ENCODE peak calls at places on chromosome 22, in four cellular contexts. J is ovary, R is adrenal gland, C is tibial artery. U is an unnamed sample.

GRCh38 chr22:24305260-24305692 is 34.6 kb downstream of the SPECC1L start:
- DNase-seq in C (no peak), R (no peak), J (no peak), U (no peak)

GRCh38 chr22:31753005-31753633 is 700 bp upstream of the DEPDC5 start:
- DNase-seq in R (peak), C (peak), J (peak), U (peak)

GRCh38 chr22:23826510-23827350 is 12.1 kb downstream of the DERL3 start:
- DNase-seq in J (no peak), C (no peak), R (no peak), U (peak)

GRCh38 chr22:23829845-23830372 is 8.9 kb downstream of the DERL3 start:
- DNase-seq in J (no peak), R (no peak), C (no peak), U (peak)

GRCh38 chr22:20964090-20964798 is 2.8 kb upstream of the AIFM3 start:
- DNase-seq in R (no peak), J (no peak), C (no peak), U (no peak)

GRCh38 chr22:30398685-30399680 is 2.2 kb downstream of the SEC14L2 start:
- DNase-seq in C (no peak), R (no peak), J (no peak), U (no peak)

GRCh38 chr22:24070553-24070952 is 59.4 kb downstream of the CABIN1 start:
- DNase-seq in R (no peak), J (no peak), C (no peak), U (no peak)

GRCh38 chr22:23072911-23073491 is 2.7 kb downstream of the GNAZ start:
- DNase-seq in C (no peak), R (no peak), J (no peak), U (no peak)

GRCh38 chr22:31344369-31345330 is 1.5 kb downstream of the PATZ1 start:
- DNase-seq in C (peak), R (peak), J (peak), U (peak)

GRCh38 chr22:39349506-39349966 is 255 bp upstream of the SYNGR1 start:
- DNase-seq in R (peak), C (no peak), J (peak), U (peak)

GRCh38 chr22:22043296-22044078 is 60.9 kb upstream of the TOP3B start:
- DNase-seq in R (no peak), J (no peak), C (no peak), U (no peak)

GRCh38 chr22:23693979-23694680 is 3.3 kb downstream of the RGL4 start:
- DNase-seq in R (no peak), J (no peak), C (no peak), U (no peak)

GRCh38 chr22:21775061-21775460 is 39.5 kb upstream of the YPEL1 start:
- DNase-seq in R (no peak), C (no peak), J (no peak), U (peak)

GRCh38 chr22:29344137-29344536 is 28.6 kb upstream of the RASL10A start:
- DNase-seq in C (no peak), R (peak), J (peak), U (peak)

GRCh38 chr22:34111210-34111824 is 191.0 kb upstream of the LARGE1 start:
- DNase-seq in C (peak), J (peak), R (peak), U (peak)

GRCh38 chr22:25199726-25200520 is at the start of gene CRYBB3:
- DNase-seq in R (no peak), J (no peak), C (no peak), U (no peak)

GRCh38 chr22:19142394-19142793 is 2.1 kb downstream of the ESS2 start:
- DNase-seq in J (no peak), C (no peak), R (no peak), U (no peak)

GRCh38 chr22:19139974-19140373 is 4.5 kb downstream of the ESS2 start:
- DNase-seq in J (no peak), C (no peak), R (no peak), U (no peak)

GRCh38 chr22:19143967-19144400 is 467 bp downstream of the ESS2 start:
- DNase-seq in R (no peak), J (no peak), C (no peak), U (no peak)

GRCh38 chr22:19146215-19146968 is 1.9 kb upstream of the ESS2 start:
- DNase-seq in J (no peak), R (no peak), C (no peak), U (no peak)

GRCh38 chr22:19143212-19143611 is 1.2 kb downstream of the ESS2 start:
- DNase-seq in R (no peak), J (no peak), C (no peak), U (no peak)
- H3K4me3 ChIP-seq in R (peak), J (peak), C (no peak), U (peak)

DNA sequence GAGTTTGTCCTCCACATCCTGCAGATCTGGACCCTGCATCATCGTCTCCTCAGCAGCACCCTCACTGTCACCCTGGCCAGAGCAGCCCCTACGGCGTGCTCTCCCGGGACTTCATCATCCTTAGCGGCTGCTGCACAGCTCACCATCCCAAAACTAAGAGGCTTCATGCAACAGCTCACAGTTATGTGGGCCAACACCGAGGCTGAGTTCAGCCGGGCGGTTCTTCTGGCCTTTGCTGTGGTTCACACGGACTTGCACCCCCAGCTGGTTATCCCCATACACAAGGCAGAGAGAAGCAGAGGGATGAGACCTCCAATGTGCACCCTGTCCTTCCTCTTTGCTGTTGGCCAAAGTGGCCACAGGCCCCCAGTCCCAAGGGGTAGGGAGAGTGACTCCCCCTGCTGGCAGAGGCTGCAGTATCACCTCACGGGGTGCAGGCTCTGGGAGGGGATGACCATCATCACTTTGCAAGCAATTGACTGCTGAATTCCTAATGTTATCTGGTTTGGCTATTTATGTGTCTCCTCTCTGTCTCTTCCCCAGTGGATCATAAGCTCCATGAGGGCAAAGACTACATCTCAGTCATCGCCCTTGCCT is 276.8 kb downstream of the BRD1 start:
- DNase-seq in C (no peak), J (no peak), R (no peak), U (no peak)
- TF ChIP-seq CTCF in C (no peak), J (no peak), R (no peak), U (no peak)

GRCh38 chr22:19731361-19731725 is 8.0 kb downstream of the GP1BB start:
- DNase-seq in C (no peak), J (no peak), R (no peak), U (no peak)
- H3K4me3 ChIP-seq in C (no peak), J (no peak), R (no peak), U (no peak)

GRCh38 chr22:46660604-46661201 is 40.5 kb downstream of the GRAMD4 start:
- DNase-seq in R (peak), C (no peak), J (no peak), U (no peak)
- TF ChIP-seq CTCF in R (no peak), C (no peak), J (no peak), U (no peak)

GRCh38 chr22:37165940-37166674 is 16.4 kb upstream of the IL2RB start:
- DNase-seq in R (no peak), J (no peak), C (no peak), U (no peak)
- H3K4me3 ChIP-seq in R (no peak), J (no peak), C (no peak), U (no peak)

DNA sequence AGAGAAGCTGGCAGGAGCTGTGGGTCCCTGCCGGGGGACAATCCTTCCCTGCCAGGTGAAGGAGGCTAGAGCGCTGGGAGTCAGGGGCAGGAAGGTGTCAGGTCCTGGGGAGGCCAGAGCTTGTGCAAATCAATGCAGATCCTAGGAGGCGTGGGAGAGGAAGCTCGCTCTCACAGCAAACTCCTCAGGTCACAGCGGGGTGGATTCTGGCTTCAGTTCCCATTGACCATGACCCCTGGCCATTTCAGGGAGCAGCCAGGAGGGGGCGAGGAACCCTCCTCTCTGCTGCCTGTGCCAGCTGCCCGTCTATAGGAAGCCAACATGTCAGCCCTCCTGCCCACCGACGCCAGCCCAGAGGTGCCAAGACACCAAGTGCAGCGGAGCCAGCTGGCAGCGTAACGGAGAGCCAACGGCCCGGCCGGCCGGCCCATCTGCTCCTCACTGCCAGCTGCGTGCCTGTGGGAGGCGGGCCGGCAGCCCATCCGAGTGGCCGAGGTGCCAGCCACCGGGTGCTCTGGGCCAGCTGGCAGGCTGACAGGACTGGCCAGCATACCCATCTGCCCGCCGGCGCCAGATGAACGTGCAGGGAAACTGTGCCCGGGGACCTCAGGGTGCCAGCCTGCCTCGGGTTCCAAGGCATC is 374.9 kb downstream of the MIAT start:
- DNase-seq in R (no peak), C (peak), J (peak), U (no peak)
- TF ChIP-seq CTCF in R (no peak), C (peak), J (no peak), U (no peak)

GRCh38 chr22:50674606-50675552 is 2.3 kb downstream of the SHANK3 start:
- DNase-seq in R (no peak), J (no peak), C (no peak), U (peak)

GRCh38 chr22:50675553-50676199 is 3.1 kb downstream of the SHANK3 start:
- DNase-seq in R (no peak), C (no peak), J (no peak), U (no peak)

GRCh38 chr22:50676661-50677492 is 4.3 kb downstream of the SHANK3 start:
- DNase-seq in C (no peak), R (no peak), J (no peak), U (no peak)

GRCh38 chr22:50677493-50678217 is 5.0 kb downstream of the SHANK3 start:
- DNase-seq in C (no peak), J (no peak), R (no peak), U (no peak)

GRCh38 chr22:50676211-50676636 is 3.6 kb downstream of the SHANK3 start:
- DNase-seq in J (no peak), C (no peak), R (no peak), U (no peak)
- H3K4me3 ChIP-seq in J (no peak), C (peak), R (no peak), U (no peak)

DNA sequence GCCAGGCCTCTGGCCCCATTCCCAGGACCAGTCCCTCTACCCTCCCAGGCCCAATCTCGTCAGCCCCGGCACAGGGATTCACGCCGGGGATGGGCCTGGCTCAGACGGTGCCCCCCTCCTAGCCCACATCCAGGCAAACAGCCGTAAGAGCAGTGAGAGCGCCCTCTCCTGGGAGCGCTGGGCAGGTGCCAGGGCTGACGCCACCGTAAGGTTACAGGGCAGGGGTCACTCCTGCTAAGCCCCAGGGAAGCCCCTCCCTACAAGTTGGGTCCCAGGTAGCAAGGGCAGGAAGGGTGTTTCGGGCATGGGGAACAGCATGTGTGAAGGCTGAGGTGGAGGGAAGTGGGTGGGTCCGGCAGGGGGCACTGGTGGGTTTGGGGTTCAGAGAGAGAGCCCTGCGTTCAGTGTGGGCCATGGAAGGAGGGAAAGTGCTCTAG is 19.2 kb upstream of the PPARA start:
- DNase-seq in J (no peak), R (no peak), C (no peak), U (no peak)
- TF ChIP-seq CTCF in J (no peak), R (no peak), C (no peak), U (peak)

GRCh38 chr22:40635008-40635939 is 1.2 kb downstream of the MRTFA start:
- DNase-seq in J (no peak), C (peak), R (no peak), U (peak)
- H3K4me3 ChIP-seq in J (peak), C (peak), R (peak), U (peak)